ENCODE peak calls at places on chromosome 16, in five cellular contexts. O, S, I, J and D are unnamed samples.

GRCh38 chr16:1859650-1860049 is 12.3 kb downstream of the MEIOB start:
- DNase-seq in J (no peak), S (no peak), O (no peak), I (no peak), D (no peak)

GRCh38 chr16:88687676-88688012 is 1.3 kb upstream of the SNAI3 start:
- DNase-seq in J (no peak), S (no peak), O (no peak), I (no peak), D (no peak)

GRCh38 chr16:70601576-70602575 is 44.5 kb upstream of the IL34 start:
- DNase-seq in S (no peak), J (no peak), I (no peak), O (no peak), D (no peak)

GRCh38 chr16:88348377-88349152 is 34.2 kb upstream of the ZNF469 start:
- DNase-seq in O (no peak), I (no peak), S (no peak), J (no peak), D (no peak)

GRCh38 chr16:83015871-83016270 is 389.1 kb downstream of the CDH13 start:
- DNase-seq in S (no peak), I (no peak), J (no peak), O (no peak), D (no peak)

GRCh38 chr16:84810518-84811273 is 9.1 kb upstream of the CRISPLD2 start:
- DNase-seq in I (no peak), J (no peak), S (no peak), O (peak), D (no peak)

GRCh38 chr16:72786606-72787005 is 261.3 kb downstream of the ZFHX3 start:
- DNase-seq in S (no peak), J (no peak), I (peak), O (no peak), D (no peak)

GRCh38 chr16:8905795-8906591 is 23.8 kb downstream of the LITAFD start:
- DNase-seq in S (peak), O (no peak), J (no peak), I (peak), D (no peak)

GRCh38 chr16:23962001-23962400 is 126.2 kb downstream of the PRKCB start:
- DNase-seq in I (no peak), S (no peak), J (no peak), O (no peak), D (no peak)

GRCh38 chr16:47511882-47512281 is 50.8 kb downstream of the PHKB start:
- DNase-seq in J (no peak), I (no peak), S (peak), O (no peak), D (no peak)

GRCh38 chr16:86491643-86492030 is 18.7 kb upstream of the FOXF1 start:
- DNase-seq in I (no peak), J (no peak), O (no peak), S (no peak), D (no peak)

GRCh38 chr16:84718-85452 is 6.9 kb downstream of the MPG start:
- DNase-seq in O (peak), J (peak), I (no peak), S (no peak), D (no peak)

GRCh38 chr16:86303787-86304685 is 206.3 kb upstream of the FOXF1 start:
- DNase-seq in S (no peak), O (no peak), I (no peak), J (peak), D (no peak)

GRCh38 chr16:50683689-50684374 is 2.7 kb upstream of the SNX20 start:
- DNase-seq in I (no peak), O (peak), S (no peak), J (no peak), D (no peak)

GRCh38 chr16:64589836-64590235 is 532.0 kb downstream of the CDH11 start:
- DNase-seq in J (peak), I (no peak), S (no peak), O (no peak), D (no peak)

GRCh38 chr16:10521681-10522274 is 58.6 kb downstream of the EMP2 start:
- DNase-seq in S (peak), J (peak), I (peak), O (no peak), D (peak)

GRCh38 chr16:70438325-70438982 is 446 bp downstream of the ST3GAL2 start:
- DNase-seq in S (peak), I (no peak), J (peak), O (no peak), D (no peak)

GRCh38 chr16:64964126-64964540 is 157.7 kb downstream of the CDH11 start:
- DNase-seq in O (no peak), I (no peak), J (no peak), S (no peak), D (no peak)

GRCh38 chr16:89073346-89074221 is 20.1 kb upstream of the ACSF3 start:
- DNase-seq in J (no peak), I (no peak), S (no peak), O (no peak), D (no peak)

GRCh38 chr16:87895641-87896141 is 26.4 kb upstream of the SLC7A5 start:
- DNase-seq in O (peak), I (no peak), S (no peak), J (no peak), D (no peak)

GRCh38 chr16:4701791-4702465 is 8.6 kb downstream of the NUDT16L1 start:
- DNase-seq in O (no peak), J (no peak), S (no peak), I (no peak), D (no peak)

GRCh38 chr16:80299416-80299815 is 241.4 kb upstream of the DYNLRB2 start:
- DNase-seq in J (peak), S (no peak), O (no peak), I (no peak), D (no peak)

GRCh38 chr16:81737885-81738536 is 41.1 kb upstream of the PLCG2 start:
- DNase-seq in I (peak), O (peak), J (peak), S (peak), D (peak)

GRCh38 chr16:55641430-55642056 is 14.2 kb upstream of the SLC6A2 start:
- DNase-seq in I (no peak), S (no peak), J (no peak), O (no peak), D (no peak)

GRCh38 chr16:58859958-58860669 is 126.0 kb upstream of the GOT2 start:
- DNase-seq in O (no peak), S (no peak), I (no peak), J (no peak), D (peak)

GRCh38 chr16:89890200-89890599 is 16.8 kb downstream of the TCF25 start:
- DNase-seq in J (no peak), O (no peak), S (no peak), I (no peak), D (no peak)

GRCh38 chr16:84461504-84462295 is 42.8 kb downstream of the MEAK7 start:
- DNase-seq in O (no peak), S (no peak), I (no peak), J (no peak), D (no peak)

GRCh38 chr16:20942271-20942670 is 41.7 kb downstream of the LYRM1 start:
- DNase-seq in I (no peak), S (no peak), J (no peak), O (no peak), D (no peak)

GRCh38 chr16:81237282-81237681 is 1.2 kb upstream of the BCO1 start:
- DNase-seq in I (no peak), O (no peak), J (no peak), S (no peak), D (peak)

GRCh38 chr16:369866-370436 is 387 bp downstream of the MRPL28 start:
- DNase-seq in I (peak), O (no peak), J (no peak), S (no peak), D (no peak)

GRCh38 chr16:28935924-28936783 is 4.4 kb downstream of the CD19 start:
- DNase-seq in O (peak), J (peak), S (peak), I (peak), D (peak)

GRCh38 chr16:85425061-85425662 is 188.0 kb upstream of the GSE1 start:
- DNase-seq in I (peak), J (no peak), S (peak), O (no peak), D (no peak)

GRCh38 chr16:17377360-17378324 is 93.1 kb downstream of the XYLT1 start:
- DNase-seq in O (peak), I (peak), S (no peak), J (peak), D (no peak)

GRCh38 chr16:11272921-11273720 is at the start of gene PRM3:
- DNase-seq in I (no peak), S (no peak), O (no peak), J (no peak), D (no peak)

GRCh38 chr16:48965391-48965790 is 316.2 kb downstream of the CBLN1 start:
- DNase-seq in O (no peak), S (no peak), J (no peak), I (no peak), D (no peak)

GRCh38 chr16:68287276-68288251 is 23.2 kb downstream of the SLC7A6OS start:
- DNase-seq in S (no peak), O (no peak), I (no peak), J (peak), D (no peak)

GRCh38 chr16:82370282-82370681 is 200.3 kb upstream of the MPHOSPH6 start:
- DNase-seq in S (no peak), J (no peak), O (no peak), I (no peak), D (no peak)